ENCODE peak calls at places on chromosomes 13 and 19, in five cellular contexts. Y is transverse colon, I is C1 segment of cervical spinal cord, P is heart left ventricle, Q is GF-D8. K is an unnamed sample.

GRCh38 chr13:30985637-30986205 is 53.3 kb downstream of the TEX26 start:
- DNase-seq in Y (no peak), I (no peak), P (no peak), Q (no peak), K (no peak)

GRCh38 chr13:39811051-39811450 is 155.6 kb downstream of the COG6 start:
- DNase-seq in Y (no peak), I (no peak), P (no peak), Q (peak; percentile 13), K (no peak)

GRCh38 chr13:110265341-110265681 is 41.6 kb downstream of the COL4A1 start:
- DNase-seq in Y (no peak), I (no peak), P (no peak), Q (no peak), K (no peak)

GRCh38 chr13:111922086-111922485 is 144.9 kb upstream of the SOX1 start:
- DNase-seq in Y (no peak), I (no peak), P (no peak), Q (no peak), K (no peak)

GRCh38 chr19:52444506-52444905 is 8.8 kb upstream of the ZNF578 start:
- DNase-seq in Y (no peak), I (no peak), P (no peak), Q (no peak), K (no peak)

GRCh38 chr13:46492946-46493345 is 60.0 kb upstream of the LRCH1 start:
- DNase-seq in Y (no peak), I (no peak), P (peak; percentile 12), Q (no peak), K (no peak)

GRCh38 chr13:28501547-28501946 is 6.6 kb upstream of the FLT1 start:
- DNase-seq in Y (no peak), I (no peak), P (no peak), Q (no peak), K (no peak)

GRCh38 chr19:40807147-40808020 is 8.4 kb downstream of the EGLN2 start:
- DNase-seq in Y (no peak), I (no peak), P (no peak), Q (no peak), K (no peak)

GRCh38 chr13:70932511-70932910 is 824.3 kb upstream of the KLHL1 start:
- DNase-seq in Y (no peak), I (no peak), P (no peak), Q (no peak), K (no peak)

GRCh38 chr13:80011448-80012212 is 329.3 kb downstream of the SPRY2 start:
- DNase-seq in Y (peak; percentile 20), I (peak; percentile 19), P (no peak), Q (no peak), K (no peak)

GRCh38 chr13:24630851-24631341 is 49.3 kb upstream of the ATP12A start:
- DNase-seq in Y (no peak), I (no peak), P (no peak), Q (no peak), K (no peak)

GRCh38 chr13:75480691-75481175 is 1.2 kb downstream of the TBC1D4 start:
- DNase-seq in Y (peak; percentile 77), I (peak; percentile 49), P (peak; percentile 46), Q (peak; percentile 60), K (no peak)

GRCh38 chr19:35264281-35265125 is 4.3 kb upstream of the USF2 start:
- DNase-seq in Y (peak; percentile 6), I (no peak), P (no peak), Q (peak; percentile 17), K (no peak)

GRCh38 chr13:94667190-94667589 is 45.2 kb downstream of the SOX21 start:
- DNase-seq in Y (no peak), I (no peak), P (no peak), Q (no peak), K (no peak)

GRCh38 chr13:33053397-33054066 is 37.3 kb downstream of the KL start:
- DNase-seq in Y (no peak), I (no peak), P (no peak), Q (no peak), K (no peak)

GRCh38 chr19:5345895-5346386 is 5.3 kb upstream of the PTPRS start:
- DNase-seq in Y (no peak), I (no peak), P (no peak), Q (no peak), K (no peak)

GRCh38 chr13:37306778-37307544 is 201.5 kb upstream of the CSNK1A1L start:
- DNase-seq in Y (no peak), I (no peak), P (no peak), Q (no peak), K (peak; percentile 61)

GRCh38 chr13:46687810-46688209 is 109.2 kb downstream of the ESD start:
- DNase-seq in Y (no peak), I (no peak), P (peak; percentile 32), Q (no peak), K (no peak)

GRCh38 chr13:93861818-93862217 is 617.7 kb downstream of the DCT start:
- DNase-seq in Y (no peak), I (no peak), P (no peak), Q (no peak), K (no peak)

GRCh38 chr13:42836930-42837329 is 55.5 kb downstream of the FAM216B start:
- DNase-seq in Y (peak; percentile 12), I (no peak), P (no peak), Q (no peak), K (no peak)

GRCh38 chr19:16920816-16921529 is 32.2 kb downstream of the F2RL3 start:
- DNase-seq in Y (no peak), I (no peak), P (no peak), Q (no peak), K (no peak)

GRCh38 chr13:33634526-33635111 is 183.3 kb upstream of the RFC3 start:
- DNase-seq in Y (no peak), I (peak; percentile 16), P (no peak), Q (no peak), K (no peak)

GRCh38 chr13:72726721-72727416 is 560 bp downstream of the MZT1 start:
- DNase-seq in Y (peak; percentile 63), I (no peak), P (peak; percentile 16), Q (peak; percentile 59), K (no peak)

GRCh38 chr13:110371550-110372465 is 64.7 kb downstream of the COL4A2 start:
- DNase-seq in Y (no peak), I (no peak), P (no peak), Q (no peak), K (peak; percentile 65)

K was measured in pulmonary artery endothelial cell.